ENCODE peak calls at places on chromosome 16, in four cellular contexts. S is lung, N is HCT116, O is cardiac muscle cell. B is an unnamed sample.
A peak's percentile ranks its signal among the peaks of the same experiment; 100 is the strongest.

GRCh38 chr16:86095906-86096485 is 197.0 kb downstream of the IRF8 start:
- DNase-seq in N (no peak), S (no peak), O (no peak), B (no peak)

GRCh38 chr16:85173077-85173980 is 61.1 kb upstream of the CIBAR2 start:
- DNase-seq in S (no peak), O (peak; percentile 52), N (peak; percentile 34), B (no peak)

GRCh38 chr16:86566966-86567700 is 504 bp downstream of the FOXC2 start:
- DNase-seq in S (no peak), N (no peak), O (peak; percentile 79), B (no peak)

GRCh38 chr16:27067138-27067537 is 411 bp downstream of the C16orf82 start:
- DNase-seq in N (no peak), O (peak; percentile 18), S (no peak), B (no peak)

GRCh38 chr16:8959921-8960787 is 3.6 kb downstream of the USP7 start:
- DNase-seq in O (peak; percentile 44), S (no peak), N (no peak), B (no peak)

GRCh38 chr16:89623511-89624232 is 10.2 kb downstream of the DPEP1 start:
- DNase-seq in O (no peak), N (no peak), S (no peak), B (no peak)

GRCh38 chr16:54673353-54673752 is 257.3 kb upstream of the IRX5 start:
- DNase-seq in O (no peak), N (no peak), S (no peak), B (no peak)

GRCh38 chr16:88815901-88816589 is 4.3 kb upstream of the APRT start:
- DNase-seq in O (peak; percentile 45), S (no peak), N (no peak), B (no peak)

GRCh38 chr16:79758615-79759346 is 158.2 kb upstream of the MAF start:
- DNase-seq in N (no peak), O (no peak), S (no peak), B (no peak)

GRCh38 chr16:49918257-49918656 is 62.3 kb upstream of the ZNF423 start:
- DNase-seq in S (no peak), O (no peak), N (no peak), B (no peak)

GRCh38 chr16:62213763-62214162 is 177.5 kb upstream of the CDH8 start:
- DNase-seq in N (no peak), O (no peak), S (no peak), B (peak; percentile 23)

GRCh38 chr16:87278191-87279093 is 38.8 kb downstream of the C16orf95 start:
- DNase-seq in O (peak; percentile 86), N (peak; percentile 52), S (peak; percentile 64), B (peak; percentile 76)

GRCh38 chr16:77299395-77299794 is 100.2 kb downstream of the SYCE1L start:
- DNase-seq in N (no peak), O (no peak), S (no peak), B (no peak)

GRCh38 chr16:21217121-21217520 is 5.7 kb upstream of the ZP2 start:
- DNase-seq in N (no peak), S (no peak), O (no peak), B (no peak)

GRCh38 chr16:66569827-66570405 is 3.7 kb downstream of the CMTM1 start:
- DNase-seq in N (no peak), O (no peak), S (no peak), B (no peak)

GRCh38 chr16:8878523-8878911 is 3.6 kb upstream of the LITAFD start:
- DNase-seq in O (no peak), N (no peak), S (no peak), B (no peak)

GRCh38 chr16:78607022-78607421 is 507.6 kb downstream of the WWOX start:
- DNase-seq in S (no peak), N (no peak), O (no peak), B (no peak)
- H3K4me1 ChIP-seq in S (peaks cover 3% of the 10 kb centered on the region), N (no peaks in the 10 kb centered on the region), O (peaks cover 29% of the 10 kb centered on the region), B (peaks cover 7% of the 10 kb centered on the region)

GRCh38 chr16:19716183-19716582 is 1.8 kb downstream of the KNOP1 start:
- DNase-seq in O (no peak), N (no peak), S (no peak), B (no peak)
- H3K4me3 ChIP-seq in O (no peak overlapping the region), N (peak overlapping the region; percentile 95), S (no peak overlapping the region), B (peak overlapping the region; percentile 96)

DNA sequence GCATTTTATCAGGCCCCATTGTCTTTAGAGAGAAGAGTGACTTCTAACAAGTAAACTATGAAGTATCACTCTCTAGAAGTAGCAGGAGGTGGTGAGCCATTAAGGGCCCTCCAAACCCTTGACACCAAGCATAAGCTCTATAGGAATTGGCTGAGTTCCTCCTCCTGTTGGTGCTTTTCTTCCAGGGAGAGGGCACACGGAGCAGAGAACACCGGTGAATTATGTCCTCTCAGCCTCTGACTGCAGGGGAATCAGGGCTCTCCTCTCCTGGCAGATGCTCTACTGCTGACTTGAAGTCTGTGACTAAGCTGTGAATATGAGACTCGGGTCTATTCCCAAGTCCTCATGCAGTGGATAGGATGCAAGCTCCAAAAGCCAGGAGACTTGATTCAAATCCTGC is 32.3 kb downstream of the CHD9 start:
- DNase-seq in S (peak; percentile 52), O (no peak), N (no peak), B (no peak)
- H3K4me1 ChIP-seq in S (peaks cover 32% of the 10 kb centered on the region), O (peaks cover 7% of the 10 kb centered on the region), N (no peaks in the 10 kb centered on the region), B (peaks cover 20% of the 10 kb centered on the region)

DNA sequence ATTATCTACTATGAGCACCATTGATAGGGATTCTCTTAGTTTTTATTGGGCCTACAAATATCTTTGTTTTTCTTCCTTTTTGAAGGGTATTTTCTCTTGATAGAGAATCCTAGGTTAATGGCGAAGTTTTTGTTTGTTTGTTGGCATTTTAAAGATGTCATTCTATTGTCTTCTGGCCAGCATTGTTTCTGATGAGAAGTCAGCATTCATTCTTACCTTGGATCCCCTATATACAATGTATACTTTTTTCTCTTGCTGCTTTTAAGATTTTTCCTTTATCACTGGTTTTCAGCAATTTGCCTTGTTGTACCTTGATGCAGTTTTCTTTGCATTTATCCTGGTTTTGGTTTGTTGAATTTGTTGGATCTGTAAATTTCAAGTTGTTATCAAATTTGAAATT is 130.1 kb downstream of the TOX3 start:
- DNase-seq in N (no peak), S (no peak), O (no peak), B (no peak)
- H3K4me3 ChIP-seq in N (no peak overlapping the region), S (no peak overlapping the region), O (no peak overlapping the region), B (no peak overlapping the region)

GRCh38 chr16:11361751-11362742 is 16.8 kb downstream of the RMI2 start:
- DNase-seq in N (no peak), S (no peak), O (no peak), B (no peak)

GRCh38 chr16:11359370-11359769 is 14.1 kb downstream of the RMI2 start:
- DNase-seq in O (no peak), N (peak; percentile 12), S (peak; percentile 57), B (no peak)

GRCh38 chr16:11358531-11358930 is 13.3 kb downstream of the RMI2 start:
- DNase-seq in O (no peak), S (no peak), N (no peak), B (no peak)

GRCh38 chr16:11360581-11360980 is 15.3 kb downstream of the RMI2 start:
- DNase-seq in O (no peak), S (no peak), N (no peak), B (no peak)

GRCh38 chr16:11361043-11361442 is 15.8 kb downstream of the RMI2 start:
- DNase-seq in O (no peak), N (no peak), S (no peak), B (no peak)
- H3K4me1 ChIP-seq in O (peaks cover 13% of the 10 kb centered on the region), N (peaks cover 44% of the 10 kb centered on the region), S (peaks cover 12% of the 10 kb centered on the region), B (peaks cover 10% of the 10 kb centered on the region)

GRCh38 chr16:68798398-68798797 is 44.9 kb upstream of the TANGO6 start:
- DNase-seq in N (no peak), O (no peak), S (no peak), B (no peak)
- H3K4me3 ChIP-seq in N (no peak overlapping the region), O (no peak overlapping the region), S (no peak overlapping the region), B (no peak overlapping the region)

GRCh38 chr16:3823427-3823826 is 57.1 kb downstream of the CREBBP start:
- DNase-seq in S (no peak), O (no peak), N (no peak), B (no peak)

GRCh38 chr16:3822366-3823045 is 58.0 kb downstream of the CREBBP start:
- DNase-seq in O (no peak), S (no peak), N (no peak), B (no peak)

GRCh38 chr16:3825103-3825502 is 55.4 kb downstream of the CREBBP start:
- DNase-seq in O (no peak), N (no peak), S (no peak), B (no peak)

GRCh38 chr16:3825940-3826339 is 54.6 kb downstream of the CREBBP start:
- DNase-seq in N (no peak), S (no peak), O (no peak), B (no peak)

DNA sequence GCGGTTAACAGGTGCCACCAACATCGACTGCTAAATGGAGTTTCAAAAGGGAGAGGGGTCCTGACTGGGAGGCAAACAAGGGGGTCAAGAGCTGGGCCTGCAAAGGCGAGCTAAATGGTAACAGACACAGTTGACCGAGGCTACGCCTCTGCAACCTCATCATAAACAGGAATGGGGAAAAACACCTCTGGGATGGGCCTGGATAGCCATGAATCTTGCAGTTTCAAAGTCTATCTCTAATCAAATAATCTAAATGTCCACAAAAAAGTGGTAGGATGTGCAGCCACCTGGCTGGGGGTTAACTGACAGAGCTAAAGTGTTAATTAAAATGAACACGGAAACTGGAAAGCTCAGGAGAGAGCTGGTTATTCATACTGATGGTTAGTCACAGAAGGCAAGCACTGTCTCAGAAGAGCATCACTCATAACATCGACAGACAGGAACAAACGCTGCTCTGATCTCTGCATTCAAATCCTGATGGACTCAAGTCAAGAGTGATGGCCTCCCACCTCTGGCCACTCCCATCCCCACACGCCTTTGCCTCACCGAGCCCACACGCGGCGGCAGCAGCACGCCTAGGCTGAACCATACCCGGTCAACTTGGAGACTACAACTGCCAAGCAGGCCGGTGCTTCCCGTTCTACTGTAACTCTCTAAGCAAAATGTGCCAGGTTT is 56.3 kb downstream of the CREBBP start:
- DNase-seq in N (no peak), O (no peak), S (no peak), B (no peak)
- H3K4me1 ChIP-seq in N (peaks cover 19% of the 10 kb centered on the region), O (peaks cover 37% of the 10 kb centered on the region), S (peaks cover 35% of the 10 kb centered on the region), B (peaks cover 4% of the 10 kb centered on the region)

B was measured in NT2/D1.